ENCODE peak calls at places on chromosomes 11 and 22, in ten cellular contexts. B, O, L, W, S, J, Y, R, D and A are unnamed samples.

GRCh38 chr11:125618383-125618782 is 6.6 kb upstream of the CHEK1 start:
- DNase-seq in B (no peak), O (no peak), L (no peak), W (no peak), S (no peak), J (no peak), Y (no peak), R (no peak), D (no peak), A (no peak)

GRCh38 chr11:20059587-20060021 is 100.7 kb downstream of the DBX1 start:
- DNase-seq in B (no peak), O (no peak), L (no peak), W (no peak), S (no peak), J (no peak), Y (peak), R (no peak), D (no peak), A (no peak)

GRCh38 chr11:123545726-123546125 is 108.7 kb downstream of the SCN3B start:
- DNase-seq in B (no peak), O (no peak), L (no peak), W (no peak), S (no peak), J (no peak), Y (no peak), R (no peak), D (no peak), A (no peak)

GRCh38 chr11:62579252-62579651 is 5.6 kb upstream of the EEF1G start:
- DNase-seq in B (no peak), O (no peak), L (no peak), W (no peak), S (no peak), J (no peak), Y (no peak), R (no peak), D (no peak), A (no peak)

GRCh38 chr11:74680703-74681531 is 50.3 kb downstream of the CHRDL2 start:
- DNase-seq in B (no peak), O (no peak), L (no peak), W (no peak), S (no peak), J (no peak), Y (no peak), R (no peak), D (no peak), A (no peak)

GRCh38 chr11:63569570-63569969 is 6.4 kb upstream of the PLAAT2 start:
- DNase-seq in B (no peak), O (no peak), L (no peak), W (no peak), S (no peak), J (no peak), Y (no peak), R (no peak), D (no peak), A (no peak)

GRCh38 chr22:40676644-40677043 is 2.6 kb upstream of the MCHR1 start:
- DNase-seq in B (no peak), O (no peak), L (no peak), W (no peak), S (no peak), J (no peak), Y (no peak), R (no peak), D (no peak), A (no peak)

GRCh38 chr11:57210731-57211335 is 26.2 kb downstream of the APLNR start:
- DNase-seq in B (no peak), O (no peak), L (no peak), W (no peak), S (no peak), J (no peak), Y (no peak), R (no peak), D (no peak), A (no peak)

GRCh38 chr11:72587696-72588095 is 86.5 kb downstream of the PDE2A start:
- DNase-seq in B (no peak), O (no peak), L (no peak), W (no peak), S (no peak), J (no peak), Y (no peak), R (no peak), D (no peak), A (no peak)

GRCh38 chr11:6647836-6648235 is 7.8 kb downstream of the DCHS1 start:
- DNase-seq in B (no peak), O (no peak), L (no peak), W (no peak), S (no peak), J (no peak), Y (no peak), R (no peak), D (no peak), A (no peak)

GRCh38 chr22:43317252-43317651 is 25.9 kb downstream of the SCUBE1 start:
- DNase-seq in B (no peak), O (no peak), L (no peak), W (no peak), S (no peak), J (no peak), Y (no peak), R (no peak), D (no peak), A (no peak)

GRCh38 chr11:12725863-12726666 is 51.8 kb downstream of the TEAD1 start:
- DNase-seq in B (no peak), O (no peak), L (no peak), W (peak), S (no peak), J (no peak), Y (no peak), R (no peak), D (no peak), A (no peak)

GRCh38 chr11:134244593-134244992 is 8.6 kb downstream of the THYN1 start:
- DNase-seq in B (peak), O (no peak), L (no peak), W (peak), S (no peak), J (no peak), Y (peak), R (no peak), D (no peak), A (peak)

GRCh38 chr22:49369726-49370717 is 457.7 kb downstream of the BRD1 start:
- DNase-seq in B (no peak), O (no peak), L (no peak), W (no peak), S (no peak), J (no peak), Y (no peak), R (no peak), D (no peak), A (no peak)

GRCh38 chr11:11000546-11001283 is 142.9 kb upstream of the ZBED5 start:
- DNase-seq in B (no peak), O (no peak), L (no peak), W (no peak), S (no peak), J (no peak), Y (no peak), R (no peak), D (no peak), A (no peak)

GRCh38 chr11:74592441-74593362 is at the start of gene POLD3:
- DNase-seq in B (peak), O (peak), L (peak), W (peak), S (peak), J (peak), Y (peak), R (peak), D (peak), A (peak)

GRCh38 chr22:50314081-50314454 is 6.6 kb upstream of the PLXNB2 start:
- DNase-seq in B (no peak), O (no peak), L (no peak), W (no peak), S (no peak), J (no peak), Y (no peak), R (no peak), D (no peak), A (no peak)

GRCh38 chr11:59845399-59845798 is at the start of gene CBLIF:
- DNase-seq in B (no peak), O (no peak), L (no peak), W (no peak), S (no peak), J (no peak), Y (no peak), R (no peak), D (no peak), A (no peak)

GRCh38 chr22:28181332-28181731 is 262.3 kb upstream of the PITPNB start:
- DNase-seq in B (no peak), O (no peak), L (no peak), W (peak), S (no peak), J (no peak), Y (peak), R (no peak), D (no peak), A (no peak)

GRCh38 chr11:84465040-84465439 is 1162.1 kb downstream of the DLG2 start:
- DNase-seq in B (no peak), O (no peak), L (no peak), W (no peak), S (no peak), J (no peak), Y (no peak), R (no peak), D (no peak), A (no peak)

DNA sequence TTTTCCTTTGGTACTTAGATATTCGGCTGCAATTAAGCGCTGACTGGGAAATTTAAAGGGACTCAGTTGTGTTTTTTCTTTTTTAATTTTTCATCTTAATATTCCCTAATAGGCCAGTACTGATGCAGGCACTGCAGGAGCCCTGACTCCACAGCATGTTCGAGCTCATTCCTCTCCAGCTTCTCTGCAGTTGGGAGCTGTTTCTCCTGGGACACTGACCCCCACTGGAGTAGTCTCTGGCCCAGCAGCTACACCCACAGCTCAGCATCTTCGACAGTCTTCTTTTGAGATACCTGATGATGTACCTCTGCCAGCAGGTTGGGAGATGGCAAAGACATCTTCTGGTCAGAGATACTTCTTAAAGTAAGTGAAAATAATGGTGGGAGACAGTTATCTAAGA is 3.8 kb downstream of the YAP1 start:
- DNase-seq in B (no peak), O (no peak), L (no peak), W (peak), S (no peak), J (no peak), Y (peak), R (no peak), D (no peak), A (no peak)
- H3K4me3 ChIP-seq in B (peak), O (no peak), L (peak), W (peak), S (no peak), J (no peak), Y (peak), R (peak), D (no peak), A (no peak)

DNA sequence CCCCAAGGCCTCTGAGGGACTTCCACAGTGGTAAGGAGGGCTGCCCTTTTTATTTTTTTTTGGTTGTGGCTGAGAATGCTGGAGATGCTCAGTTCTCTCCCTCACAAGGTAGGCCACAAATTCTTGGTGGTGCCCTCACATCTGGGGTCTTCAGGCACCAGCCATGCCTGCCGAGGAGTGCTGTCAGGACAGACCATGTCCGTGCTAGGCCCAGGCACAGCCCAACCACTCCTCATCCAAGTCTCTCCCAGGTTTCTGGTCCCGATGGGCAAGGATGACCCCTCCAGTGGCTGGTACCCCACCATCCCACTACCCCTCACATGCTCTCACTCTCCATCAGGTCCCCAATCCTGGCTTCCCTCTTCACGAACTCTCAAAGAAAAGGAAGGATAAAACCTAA is 4.2 kb downstream of the THY1 start:
- DNase-seq in B (no peak), O (no peak), L (no peak), W (no peak), S (no peak), J (no peak), Y (no peak), R (no peak), D (no peak), A (no peak)
- H3K4me3 ChIP-seq in B (no peak), O (no peak), L (no peak), W (no peak), S (no peak), J (no peak), Y (no peak), R (no peak), D (no peak), A (no peak)

GRCh38 chr11:40130427-40130826 is 1329.0 kb downstream of the LRRC4C start:
- DNase-seq in B (no peak), O (no peak), L (no peak), W (no peak), S (no peak), J (no peak), Y (no peak), R (no peak), D (no peak), A (no peak)

GRCh38 chr11:40129276-40129675 is 1330.2 kb downstream of the LRRC4C start:
- DNase-seq in B (no peak), O (no peak), L (no peak), W (no peak), S (no peak), J (no peak), Y (no peak), R (no peak), D (no peak), A (peak)

GRCh38 chr11:40125054-40125453 is 1334.4 kb downstream of the LRRC4C start:
- DNase-seq in B (no peak), O (no peak), L (no peak), W (no peak), S (no peak), J (no peak), Y (no peak), R (no peak), D (no peak), A (no peak)
- H3K4me3 ChIP-seq in B (no peak), O (no peak), L (no peak), W (no peak), S (no peak), J (no peak), Y (no peak), R (no peak), D (no peak), A (no peak)

DNA sequence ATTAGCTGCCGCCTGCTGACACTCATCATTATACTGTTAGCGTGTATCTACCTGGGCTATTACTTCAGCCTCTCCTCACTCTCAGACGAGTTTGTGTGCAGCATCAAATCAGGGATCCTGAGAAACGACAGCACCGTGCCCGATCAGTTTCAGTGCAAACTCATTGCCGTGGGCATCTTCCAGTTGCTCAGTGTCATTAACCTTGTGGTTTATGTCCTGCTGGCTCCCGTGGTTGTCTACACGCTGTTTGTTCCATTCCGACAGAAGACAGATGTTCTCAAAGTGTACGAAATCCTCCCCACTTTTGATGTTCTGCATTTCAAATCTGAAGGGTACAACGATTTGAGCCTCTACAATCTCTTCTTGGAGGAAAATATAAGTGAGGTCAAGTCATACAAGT is 51.1 kb downstream of the PANX1 start:
- DNase-seq in B (no peak), O (no peak), L (no peak), W (no peak), S (no peak), J (no peak), Y (no peak), R (no peak), D (no peak), A (no peak)
- H3K4me3 ChIP-seq in B (no peak), O (no peak), L (no peak), W (no peak), S (no peak), J (no peak), Y (no peak), R (no peak), D (no peak), A (no peak)

GRCh38 chr11:934437-934950 is 8.8 kb downstream of the AP2A2 start:
- DNase-seq in B (no peak), O (no peak), L (no peak), W (no peak), S (no peak), J (no peak), Y (no peak), R (no peak), D (no peak), A (no peak)

GRCh38 chr11:933002-933820 is 7.5 kb downstream of the AP2A2 start:
- DNase-seq in B (no peak), O (no peak), L (no peak), W (no peak), S (no peak), J (no peak), Y (peak), R (no peak), D (no peak), A (no peak)

GRCh38 chr11:932435-932834 is 6.8 kb downstream of the AP2A2 start:
- DNase-seq in B (no peak), O (no peak), L (no peak), W (no peak), S (no peak), J (no peak), Y (no peak), R (no peak), D (no peak), A (no peak)

GRCh38 chr11:936199-936598 is 10.5 kb downstream of the AP2A2 start:
- DNase-seq in B (peak), O (no peak), L (no peak), W (no peak), S (no peak), J (no peak), Y (no peak), R (no peak), D (no peak), A (no peak)

GRCh38 chr11:933936-934335 is 8.3 kb downstream of the AP2A2 start:
- DNase-seq in B (no peak), O (no peak), L (no peak), W (no peak), S (no peak), J (no peak), Y (no peak), R (no peak), D (no peak), A (no peak)
- H3K4me3 ChIP-seq in B (no peak), O (no peak), L (no peak), W (no peak), S (peak), J (no peak), Y (no peak), R (no peak), D (no peak), A (no peak)

GRCh38 chr11:18650859-18651557 is 16.9 kb upstream of the SPTY2D1 start:
- DNase-seq in B (peak), O (peak), L (no peak), W (peak), S (peak), J (no peak), Y (peak), R (no peak), D (peak), A (peak)
- H3K4me3 ChIP-seq in B (no peak), O (no peak), L (no peak), W (no peak), S (peak), J (no peak), Y (no peak), R (no peak), D (no peak), A (peak)

DNA sequence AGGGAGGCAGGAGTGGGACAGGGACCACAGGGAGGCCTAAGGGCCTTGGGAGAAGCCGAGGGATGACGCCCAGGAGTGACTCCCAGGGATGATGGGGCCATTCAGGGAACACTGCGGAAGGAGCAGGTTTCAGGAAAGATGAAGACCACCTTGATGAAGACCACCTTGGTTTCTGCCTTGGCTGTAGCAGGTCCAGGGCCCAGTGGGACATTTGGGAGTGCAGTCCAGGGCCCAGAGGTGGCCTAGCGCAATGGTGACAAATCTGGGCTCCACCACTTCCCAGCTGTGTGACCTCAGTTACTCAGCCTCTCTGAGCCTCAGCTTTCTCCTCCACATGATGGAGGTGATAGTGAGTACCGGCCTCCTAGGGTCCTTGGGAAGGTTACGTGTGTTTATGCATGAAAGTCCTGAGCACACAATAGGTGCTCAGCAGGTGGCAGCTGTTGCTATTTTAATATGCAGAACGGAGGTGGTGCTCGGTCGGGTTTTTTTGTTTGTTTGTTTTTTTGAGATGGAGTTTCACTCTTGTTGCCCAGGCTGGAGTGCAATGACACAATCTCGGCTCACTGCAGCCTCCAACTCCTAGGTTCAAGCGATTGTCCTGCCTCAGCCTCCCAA is 770 bp downstream of the TSGA10IP start:
- DNase-seq in B (no peak), O (no peak), L (no peak), W (no peak), S (no peak), J (no peak), Y (no peak), R (no peak), D (no peak), A (no peak)
- H3K4me3 ChIP-seq in B (no peak), O (no peak), L (no peak), W (no peak), S (peak), J (no peak), Y (no peak), R (no peak), D (no peak), A (no peak)